ENCODE peak calls at places on chromosomes 7 and 10, in eight cellular contexts. I is left ventricle myocardium inferior; J is thoracic aorta; Z is CD8-positive, alpha-beta T cell; V is right cardiac atrium; O is GM23248; D is ovary; P is CD4-positive, alpha-beta memory T cell. B is an unnamed sample.

GRCh38 chr7:128879939-128880746 is 17.5 kb downstream of the ATP6V1F start:
- DNase-seq in I (peak; percentile 63), J (no peak), Z (no peak), V (peak; percentile 86), O (peak; percentile 85), D (peak; percentile 40), P (no peak), B (no peak)

GRCh38 chr7:75624134-75624832 is 114.5 kb downstream of the HIP1 start:
- DNase-seq in I (peak; percentile 47), J (no peak), Z (no peak), V (peak; percentile 73), O (peak; percentile 57), D (peak; percentile 57), P (no peak), B (no peak)

GRCh38 chr10:28939352-28940157 is 262.2 kb downstream of the BAMBI start:
- DNase-seq in I (peak; percentile 39), J (peak; percentile 52), Z (no peak), V (peak; percentile 81), O (peak; percentile 33), D (peak; percentile 34), P (no peak), B (no peak)

GRCh38 chr10:97427571-97428179 is 1.7 kb downstream of the PGAM1 start:
- DNase-seq in I (no peak), J (no peak), Z (no peak), V (no peak), O (peak; percentile 70), D (no peak), P (no peak), B (no peak)

GRCh38 chr7:69994907-69995542 is 396.8 kb downstream of the AUTS2 start:
- DNase-seq in I (no peak), J (no peak), Z (no peak), V (no peak), O (no peak), D (no peak), P (no peak), B (no peak)

GRCh38 chr7:83439021-83439420 is 209.9 kb downstream of the SEMA3E start:
- DNase-seq in I (no peak), J (no peak), Z (no peak), V (no peak), O (no peak), D (no peak), P (no peak), B (no peak)

GRCh38 chr10:35421553-35422178 is 85.4 kb downstream of the CCNY start:
- DNase-seq in I (no peak), J (peak; percentile 25), Z (no peak), V (no peak), O (peak; percentile 94), D (peak; percentile 44), P (no peak), B (no peak)

GRCh38 chr7:140418653-140419052 is 14.8 kb downstream of the RAB19 start:
- DNase-seq in I (no peak), J (no peak), Z (no peak), V (no peak), O (no peak), D (no peak), P (no peak), B (no peak)

GRCh38 chr7:153380636-153381035 is 621.1 kb downstream of the ACTR3B start:
- DNase-seq in I (no peak), J (no peak), Z (no peak), V (no peak), O (no peak), D (no peak), P (no peak), B (no peak)

GRCh38 chr7:16350634-16351033 is 70.7 kb downstream of the CRPPA start:
- DNase-seq in I (no peak), J (no peak), Z (no peak), V (no peak), O (no peak), D (no peak), P (no peak), B (no peak)

GRCh38 chr7:104929921-104930320 is 84.1 kb upstream of the KMT2E start:
- DNase-seq in I (no peak), J (no peak), Z (no peak), V (no peak), O (no peak), D (no peak), P (no peak), B (no peak)

GRCh38 chr7:151202836-151203235 is 7.5 kb downstream of the H2BK1 start:
- DNase-seq in I (no peak), J (no peak), Z (no peak), V (no peak), O (no peak), D (no peak), P (no peak), B (no peak)

GRCh38 chr10:21285742-21286311 is 239.7 kb downstream of the SKIDA1 start:
- DNase-seq in I (no peak), J (no peak), Z (no peak), V (no peak), O (peak; percentile 7), D (no peak), P (no peak), B (no peak)

DNA sequence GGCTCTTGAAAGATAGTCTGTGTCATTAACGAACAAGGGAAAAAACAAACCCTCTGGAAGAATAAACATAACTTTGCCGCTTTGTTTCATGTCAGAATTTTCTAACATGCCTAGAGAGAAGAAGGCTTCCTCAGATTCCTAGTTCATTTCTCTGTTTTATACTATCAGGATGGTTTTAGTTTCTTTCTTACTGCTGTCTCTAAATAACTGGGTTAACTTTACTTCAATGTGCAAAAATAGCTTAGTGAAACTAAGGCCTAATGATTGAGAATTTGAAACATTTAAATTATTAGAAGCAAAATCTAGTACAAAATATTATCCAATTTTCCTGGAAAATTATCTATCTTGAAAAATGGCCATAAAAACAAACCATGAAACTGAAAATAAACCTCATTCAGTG is 72.1 kb upstream of the OGDHL start:
- DNase-seq in I (no peak), J (no peak), Z (no peak), V (no peak), O (no peak), D (no peak), P (no peak), B (no peak)
- H3K4me1 ChIP-seq in I (no peaks in the 10 kb centered on the region), J (no peaks in the 10 kb centered on the region), Z (no peaks in the 10 kb centered on the region), V (no peaks in the 10 kb centered on the region), O (peaks cover 9% of the 10 kb centered on the region), D (peaks cover 1% of the 10 kb centered on the region), P (no peaks in the 10 kb centered on the region), B (no peaks in the 10 kb centered on the region)

DNA sequence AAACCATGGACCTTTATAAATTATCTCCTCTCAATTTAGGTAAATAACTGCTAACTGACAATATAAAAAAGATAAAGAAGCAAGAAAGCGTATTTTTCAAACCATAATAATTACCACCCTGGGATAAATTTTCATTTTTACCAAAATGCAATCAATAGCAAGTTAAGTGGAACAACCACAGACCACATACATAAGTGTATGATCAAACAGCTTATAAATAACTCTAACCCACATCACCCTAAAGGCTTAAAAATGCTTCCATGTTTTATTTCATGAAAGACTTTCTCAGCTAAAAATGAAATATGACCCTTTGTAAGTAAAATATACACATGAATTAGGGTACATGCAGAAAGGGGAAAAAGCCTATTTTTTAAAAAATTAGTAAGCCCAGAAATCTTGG is 156.5 kb downstream of the SGMS1 start:
- DNase-seq in I (no peak), J (no peak), Z (no peak), V (no peak), O (no peak), D (no peak), P (no peak), B (no peak)
- H3K4me1 ChIP-seq in I (peaks cover 61% of the 10 kb centered on the region), J (peaks cover 19% of the 10 kb centered on the region), Z (peaks cover 11% of the 10 kb centered on the region), V (peaks cover 7% of the 10 kb centered on the region), O (peaks cover 26% of the 10 kb centered on the region), D (peaks cover 2% of the 10 kb centered on the region), P (peaks cover 28% of the 10 kb centered on the region), B (peaks cover 9% of the 10 kb centered on the region)

GRCh38 chr10:17169807-17170206 is 31.7 kb downstream of the TRDMT1 start:
- DNase-seq in I (no peak), J (no peak), Z (no peak), V (no peak), O (no peak), D (no peak), P (no peak), B (no peak)

GRCh38 chr10:17174626-17175025 is 26.8 kb downstream of the TRDMT1 start:
- DNase-seq in I (no peak), J (no peak), Z (no peak), V (no peak), O (peak; percentile 10), D (no peak), P (no peak), B (no peak)

GRCh38 chr10:17166699-17167098 is 34.8 kb downstream of the TRDMT1 start:
- DNase-seq in I (no peak), J (no peak), Z (no peak), V (no peak), O (no peak), D (no peak), P (no peak), B (no peak)

GRCh38 chr10:17175551-17175950 is 25.9 kb downstream of the TRDMT1 start:
- DNase-seq in I (no peak), J (no peak), Z (no peak), V (no peak), O (peak; percentile 65), D (no peak), P (no peak), B (no peak)

DNA sequence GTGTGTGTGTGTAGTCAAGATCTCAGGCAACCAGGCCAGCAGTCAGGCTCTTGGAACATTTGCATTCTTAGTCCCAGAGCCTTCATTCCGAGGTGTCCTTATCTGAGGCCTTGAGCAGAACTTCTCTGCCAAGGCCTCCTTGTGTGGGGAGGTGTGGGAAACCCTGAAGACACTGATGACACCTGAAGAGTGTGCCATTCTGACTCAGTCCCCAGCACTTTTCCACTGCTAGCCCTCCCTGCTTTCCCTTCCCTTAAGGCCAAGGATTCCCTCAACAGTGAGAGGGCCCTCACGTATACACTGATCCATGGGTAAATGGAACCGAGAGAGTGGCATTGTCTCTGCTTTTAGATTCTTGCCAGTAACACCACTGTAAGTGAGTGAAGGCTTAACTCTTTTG is 30.3 kb downstream of the TRDMT1 start:
- DNase-seq in I (no peak), J (no peak), Z (no peak), V (no peak), O (no peak), D (peak; percentile 20), P (no peak), B (no peak)
- H3K4me1 ChIP-seq in I (peaks cover 19% of the 10 kb centered on the region), J (peaks cover 8% of the 10 kb centered on the region), Z (peaks cover 12% of the 10 kb centered on the region), V (no peaks in the 10 kb centered on the region), O (peaks cover 18% of the 10 kb centered on the region), D (peaks cover 3% of the 10 kb centered on the region), P (peaks cover 9% of the 10 kb centered on the region), B (no peaks in the 10 kb centered on the region)

GRCh38 chr10:48577158-48577557 is 27.7 kb downstream of the ARHGAP22 start:
- DNase-seq in I (no peak), J (no peak), Z (no peak), V (no peak), O (no peak), D (no peak), P (no peak), B (no peak)

GRCh38 chr10:48573045-48573444 is 31.8 kb downstream of the ARHGAP22 start:
- DNase-seq in I (no peak), J (no peak), Z (no peak), V (no peak), O (no peak), D (no peak), P (no peak), B (no peak)

GRCh38 chr10:48574817-48575380 is 30.0 kb downstream of the ARHGAP22 start:
- DNase-seq in I (no peak), J (no peak), Z (no peak), V (no peak), O (no peak), D (no peak), P (no peak), B (no peak)

GRCh38 chr10:48574322-48574796 is 30.5 kb downstream of the ARHGAP22 start:
- DNase-seq in I (no peak), J (no peak), Z (no peak), V (no peak), O (no peak), D (no peak), P (no peak), B (no peak)

GRCh38 chr10:48575901-48576300 is 29.0 kb downstream of the ARHGAP22 start:
- DNase-seq in I (no peak), J (no peak), Z (no peak), V (no peak), O (no peak), D (no peak), P (no peak), B (no peak)
- H3K4me1 ChIP-seq in I (peaks cover 13% of the 10 kb centered on the region), J (peaks cover 3% of the 10 kb centered on the region), Z (no peaks in the 10 kb centered on the region), V (peaks cover 4% of the 10 kb centered on the region), O (peaks cover 9% of the 10 kb centered on the region), D (peaks cover 3% of the 10 kb centered on the region), P (no peaks in the 10 kb centered on the region), B (no peaks in the 10 kb centered on the region)

B was measured in naive thymus-derived CD4-positive, alpha-beta T cell.